ENCODE peak calls at places on chromosomes 6 and 20, in nine cellular contexts. J, X, V, Z, D, L, W, R and C are unnamed samples.

GRCh38 chr6:130655586-130655985 is 171.6 kb upstream of the SMLR1 start:
- DNase-seq in J (no peak), R (no peak), X (no peak), W (no peak), D (no peak), Z (no peak), L (no peak), V (no peak), C (no peak)

GRCh38 chr20:5092765-5093339 is 26.9 kb downstream of the PCNA start:
- DNase-seq in V (no peak), J (no peak), D (no peak), L (no peak), X (no peak), Z (no peak), W (no peak), R (no peak), C (no peak)

GRCh38 chr6:27144740-27145079 is 102.8 kb upstream of the PRSS16 start:
- DNase-seq in W (no peak), L (no peak), J (no peak), Z (no peak), V (no peak), X (no peak), R (no peak), D (no peak), C (no peak)

GRCh38 chr6:25991785-25992412 is 29.3 kb downstream of the TRIM38 start:
- DNase-seq in D (peak; percentile 81), V (peak; percentile 74), X (peak; percentile 49), R (peak; percentile 31), W (peak; percentile 70), L (peak; percentile 46), J (peak; percentile 79), Z (peak; percentile 68), C (no peak)

GRCh38 chr20:61972910-61973508 is 92.7 kb downstream of the TAF4 start:
- DNase-seq in L (no peak), J (no peak), Z (no peak), V (no peak), R (no peak), W (no peak), D (no peak), X (no peak), C (no peak)

GRCh38 chr20:54208492-54209044 is 681 bp downstream of the PFDN4 start:
- DNase-seq in L (peak; percentile 41), Z (no peak), V (no peak), D (no peak), J (peak; percentile 58), R (no peak), W (peak; percentile 27), X (no peak), C (no peak)

GRCh38 chr20:19129976-19130612 is 82.3 kb upstream of the SLC24A3 start:
- DNase-seq in W (no peak), R (no peak), Z (no peak), L (no peak), D (peak; percentile 69), J (no peak), X (no peak), V (no peak), C (no peak)

GRCh38 chr6:15602144-15602543 is 60.7 kb downstream of the DTNBP1 start:
- DNase-seq in W (peak; percentile 21), X (no peak), R (no peak), J (no peak), V (no peak), D (no peak), L (no peak), Z (no peak), C (no peak)

GRCh38 chr6:132527791-132528190 is 10.3 kb upstream of the TAAR9 start:
- DNase-seq in W (no peak), V (no peak), R (no peak), J (no peak), L (peak; percentile 11), X (no peak), Z (no peak), D (no peak), C (no peak)

GRCh38 chr6:6221829-6222535 is 98.5 kb downstream of the F13A1 start:
- DNase-seq in J (no peak), L (no peak), W (peak; percentile 26), R (no peak), V (no peak), D (no peak), Z (no peak), X (no peak), C (no peak)

GRCh38 chr6:37048851-37049734 is 43.6 kb downstream of the FGD2 start:
- DNase-seq in X (peak; percentile 71), L (peak; percentile 56), D (peak; percentile 50), Z (peak; percentile 56), R (no peak), V (no peak), W (no peak), J (peak; percentile 81), C (peak; percentile 58)

GRCh38 chr6:149834513-149835481 is 29.4 kb downstream of the LRP11 start:
- DNase-seq in R (no peak), J (peak; percentile 77), Z (peak; percentile 25), L (peak; percentile 44), D (no peak), W (peak; percentile 55), X (peak; percentile 65), V (peak; percentile 77), C (peak; percentile 49)

GRCh38 chr6:67642582-67642981 is 992.5 kb upstream of the ADGRB3 start:
- DNase-seq in Z (no peak), W (no peak), X (no peak), R (no peak), J (no peak), L (no peak), D (no peak), V (no peak), C (no peak)

GRCh38 chr6:133817460-133818047 is 71.4 kb upstream of the TCF21 start:
- DNase-seq in R (no peak), L (no peak), W (peak; percentile 64), X (peak; percentile 2), Z (peak; percentile 21), V (no peak), J (no peak), D (peak; percentile 35), C (peak; percentile 34)

GRCh38 chr6:118641042-118641441 is 10.3 kb downstream of the CEP85L start:
- DNase-seq in Z (no peak), L (no peak), V (no peak), R (no peak), J (no peak), W (no peak), X (no peak), D (no peak), C (no peak)

GRCh38 chr20:44809380-44810060 is 826 bp downstream of the RIMS4 start:
- DNase-seq in W (no peak), V (no peak), L (no peak), D (no peak), R (no peak), X (no peak), J (no peak), Z (no peak), C (no peak)

GRCh38 chr6:41449399-41450245 is 96.6 kb upstream of the FOXP4 start:
- DNase-seq in L (no peak), D (peak; percentile 84), R (no peak), X (no peak), W (peak; percentile 36), V (no peak), J (peak; percentile 32), Z (no peak), C (no peak)

GRCh38 chr6:81808834-81809598 is 56.5 kb upstream of the TENT5A start:
- DNase-seq in V (no peak), R (no peak), Z (no peak), X (no peak), D (no peak), J (no peak), L (no peak), W (no peak), C (no peak)

GRCh38 chr20:36497856-36498255 is 43.5 kb upstream of the MYL9 start:
- DNase-seq in J (no peak), X (no peak), D (peak; percentile 5), L (no peak), V (no peak), R (no peak), W (no peak), Z (no peak), C (no peak)

GRCh38 chr20:17617212-17617867 is 47.5 kb downstream of the DSTN start:
- DNase-seq in Z (peak; percentile 20), V (peak; percentile 81), J (no peak), L (peak; percentile 69), X (peak; percentile 21), D (peak; percentile 60), W (peak; percentile 84), R (no peak), C (no peak)

GRCh38 chr6:85364354-85364753 is 85.5 kb upstream of the NT5E start:
- DNase-seq in X (no peak), R (no peak), L (peak; percentile 41), V (no peak), J (peak; percentile 74), W (no peak), D (no peak), Z (no peak), C (no peak)

GRCh38 chr6:34207695-34208443 is 28.8 kb upstream of the HMGA1 start:
- DNase-seq in J (no peak), D (no peak), R (no peak), V (no peak), Z (no peak), W (no peak), L (no peak), X (no peak), C (no peak)

GRCh38 chr20:49821850-49822249 is 9.2 kb downstream of the SLC9A8 start:
- DNase-seq in X (no peak), D (no peak), L (peak; percentile 57), V (no peak), R (no peak), W (no peak), Z (no peak), J (peak; percentile 52), C (no peak)